ENCODE peak calls at places on chromosomes 16 and 17, in four cellular contexts. O is keratinocyte, U is bronchial epithelial cell, T is Peyer's patch. K is an unnamed sample. For H3K36me3, the result is how much of the 10 kb centered on the place peaks cover.

GRCh38 chr16:66014221-66014620 is 352.3 kb upstream of the CDH5 start:
- DNase-seq in U (peak), T (no peak), O (no peak), K (no peak)

GRCh38 chr17:30310562-30310961 is 18.8 kb upstream of the BLMH start:
- DNase-seq in U (no peak), T (no peak), O (no peak), K (no peak)

GRCh38 chr17:50205111-50205821 is 3.8 kb upstream of the COL1A1 start:
- DNase-seq in O (no peak), U (no peak), T (no peak), K (no peak)

GRCh38 chr16:29198231-29198630 is 208.3 kb downstream of the NPIPB11 start:
- DNase-seq in U (no peak), T (peak), O (no peak), K (no peak)

GRCh38 chr17:59254742-59255141 is 34.4 kb downstream of the GDPD1 start:
- DNase-seq in O (no peak), U (peak), T (no peak), K (no peak)

GRCh38 chr17:45108595-45109521 is 23.5 kb downstream of the PLCD3 start:
- DNase-seq in T (no peak), U (no peak), O (no peak), K (no peak)

GRCh38 chr16:65224471-65224870 is 102.6 kb upstream of the CDH11 start:
- DNase-seq in O (no peak), U (no peak), T (no peak), K (no peak)

GRCh38 chr17:35542990-35543389 is 5.5 kb upstream of the SLFN12L start:
- DNase-seq in O (no peak), U (no peak), T (no peak), K (no peak)

GRCh38 chr16:58045096-58045495 is 19.5 kb downstream of the MMP15 start:
- DNase-seq in T (no peak), U (no peak), O (no peak), K (no peak)

GRCh38 chr17:64028874-64029464 is 8.5 kb upstream of the ICAM2 start:
- DNase-seq in T (peak), O (no peak), U (peak), K (peak)

GRCh38 chr16:84326545-84326944 is 31.9 kb downstream of the WFDC1 start:
- DNase-seq in U (no peak), O (no peak), T (no peak), K (no peak)

GRCh38 chr16:68744744-68745280 is 7.7 kb downstream of the CDH1 start:
- DNase-seq in T (no peak), O (no peak), U (peak), K (no peak)

GRCh38 chr17:28643979-28644781 is 778 bp downstream of the BLTP2 start:
- DNase-seq in U (peak), O (no peak), T (peak), K (peak)

GRCh38 chr17:46020023-46020735 is 21.1 kb downstream of the STH start:
- DNase-seq in O (no peak), U (no peak), T (peak), K (no peak)

GRCh38 chr17:31448467-31449077 is 57.1 kb downstream of the RAB11FIP4 start:
- DNase-seq in T (no peak), U (no peak), O (no peak), K (no peak)

GRCh38 chr17:19727466-19728113 is 11.2 kb upstream of the SLC47A2 start:
- DNase-seq in O (no peak), T (no peak), U (peak), K (peak)

GRCh38 chr17:79970576-79971068 is 65.0 kb downstream of the TBC1D16 start:
- DNase-seq in O (no peak), T (peak), U (no peak), K (peak)

GRCh38 chr16:28063611-28064061 is at the start of gene GSG1L:
- DNase-seq in U (no peak), O (no peak), T (no peak), K (no peak)

GRCh38 chr16:59878479-59878878 is 1144.4 kb upstream of the GOT2 start:
- DNase-seq in O (no peak), U (peak), T (no peak), K (no peak)

GRCh38 chr16:12559714-12560113 is 244.0 kb downstream of the CPPED1 start:
- DNase-seq in U (no peak), T (no peak), O (no peak), K (no peak)

GRCh38 chr16:46811682-46812081 is 19.3 kb downstream of the C16orf87 start:
- DNase-seq in T (no peak), U (no peak), O (no peak), K (no peak)

GRCh38 chr16:46961373-46962353 is 11.8 kb downstream of the DNAJA2 start:
- DNase-seq in O (no peak), U (no peak), T (no peak), K (no peak)

GRCh38 chr16:66476328-66477027 is 49.4 kb downstream of the BEAN1 start:
- DNase-seq in O (no peak), U (no peak), T (peak), K (no peak)

GRCh38 chr16:26111900-26112299 is 420.1 kb downstream of the HS3ST4 start:
- DNase-seq in T (no peak), O (no peak), U (no peak), K (peak)

DNA sequence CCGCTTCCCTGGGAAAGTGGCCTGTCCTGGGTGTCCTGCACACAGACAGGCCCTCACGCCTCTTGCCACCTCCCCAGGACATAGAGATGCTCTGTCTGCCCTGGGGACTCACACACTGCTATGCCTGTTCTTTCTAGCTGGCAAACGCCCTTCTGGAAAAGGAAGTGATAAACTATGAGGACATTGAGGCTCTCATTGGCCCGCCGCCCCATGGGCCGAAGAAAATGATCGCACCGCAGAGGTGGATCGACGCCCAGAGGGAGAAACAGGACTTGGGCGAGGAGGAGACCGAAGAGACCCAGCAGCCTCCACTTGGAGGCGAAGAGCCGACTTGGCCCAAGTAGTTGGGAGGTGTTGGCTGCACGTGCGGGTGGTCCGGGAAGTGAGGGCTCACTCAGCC is 3.7 kb upstream of the RPL13 start:
- DNase-seq in O (no peak), T (no peak), U (no peak), K (no peak)
- H3K36me3 ChIP-seq in O (under half), T (half or more), U (under half), K (under half)

GRCh38 chr17:61323015-61323379 is 76.6 kb upstream of the TBX2 start:
- DNase-seq in T (no peak), O (no peak), U (no peak), K (peak)

GRCh38 chr17:61323696-61324539 is 75.7 kb upstream of the TBX2 start:
- DNase-seq in U (no peak), T (no peak), O (no peak), K (peak)

GRCh38 chr17:61321344-61321743 is 78.3 kb upstream of the TBX2 start:
- DNase-seq in O (no peak), T (no peak), U (no peak), K (no peak)

GRCh38 chr17:61324540-61324868 is 75.1 kb upstream of the TBX2 start:
- DNase-seq in T (no peak), O (no peak), U (no peak), K (no peak)

GRCh38 chr17:61322316-61323014 is 77.2 kb upstream of the TBX2 start:
- DNase-seq in U (no peak), O (no peak), T (no peak), K (no peak)
- H3K4me3 ChIP-seq in U (no peak), O (no peak), T (no peak), K (no peak)

GRCh38 chr17:27384261-27384701 is 72.0 kb upstream of the KSR1 start:
- DNase-seq in U (peak), O (peak), T (no peak), K (peak)
- TF ChIP-seq CTCF in U (no peak), O (no peak), T (no peak), K (no peak)

GRCh38 chr17:82596837-82597672 is 51.2 kb downstream of the WDR45B start:
- DNase-seq in U (no peak), T (no peak), O (no peak), K (no peak)
- H3K36me3 ChIP-seq in U (under half), T (half or more), O (half or more), K (under half)

DNA sequence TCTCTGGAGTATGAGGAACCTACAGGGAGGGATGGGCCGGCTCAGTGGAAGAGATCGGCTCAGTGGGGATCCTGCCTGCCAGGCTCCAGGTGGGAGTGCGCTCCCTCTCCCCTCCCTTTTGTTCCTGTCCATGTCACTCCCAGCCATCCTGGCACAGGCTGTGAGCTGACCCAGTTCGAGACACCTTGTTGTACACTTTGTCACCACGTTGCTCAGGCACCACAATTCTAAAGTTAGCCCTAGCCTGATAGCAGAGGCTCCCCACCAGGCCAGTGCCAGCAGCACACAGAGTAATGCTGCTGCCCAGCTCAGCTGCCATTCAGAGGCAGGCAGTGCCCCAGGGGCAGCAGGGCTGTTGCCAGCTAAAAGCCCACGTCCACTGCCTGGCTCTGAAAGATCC is 24.4 kb downstream of the PEMT start:
- DNase-seq in U (no peak), O (no peak), T (no peak), K (no peak)
- H3K4me3 ChIP-seq in U (no peak), O (no peak), T (no peak), K (no peak)

GRCh38 chr17:8740486-8740885 is 4.2 kb downstream of the CCDC42 start:
- DNase-seq in O (no peak), U (no peak), T (peak), K (no peak)
- TF ChIP-seq CTCF in O (no peak), U (no peak), T (no peak), K (no peak)

DNA sequence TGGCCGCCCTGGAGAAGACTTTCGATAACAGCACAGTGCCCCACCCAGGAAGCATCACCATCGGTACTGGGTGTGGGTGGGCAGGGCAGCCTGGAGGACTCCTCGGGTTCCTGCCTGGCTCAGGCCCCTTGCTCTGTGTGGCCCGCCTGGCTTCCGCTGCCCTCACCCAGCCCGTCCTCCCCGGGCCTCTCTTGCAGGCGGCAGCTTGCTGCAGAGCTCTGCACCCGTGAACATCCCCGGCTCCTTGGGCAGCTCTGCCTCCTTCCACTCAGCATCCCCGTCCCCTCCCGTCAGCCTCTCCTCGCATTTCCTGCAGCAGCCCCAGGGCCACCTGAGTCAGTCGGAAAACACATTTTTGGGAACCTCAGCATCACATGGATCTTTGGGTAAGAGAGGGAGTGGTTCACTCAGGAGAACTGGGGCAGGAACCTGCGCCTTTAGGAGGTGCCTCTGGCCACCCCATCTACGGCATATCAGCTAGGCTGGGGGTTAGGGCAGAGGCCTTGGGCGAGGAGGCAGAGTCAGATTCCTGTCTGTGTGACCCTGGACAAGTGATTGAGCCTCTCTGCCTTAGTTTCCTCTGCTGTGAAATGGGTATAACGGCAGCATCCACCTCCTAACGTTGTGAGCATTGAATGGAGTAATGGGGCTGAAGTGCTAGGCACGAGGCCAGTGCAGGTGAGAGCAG is 24.3 kb downstream of the UNC13D start:
- DNase-seq in U (no peak), O (no peak), T (no peak), K (no peak)
- H3K36me3 ChIP-seq in U (under half), O (under half), T (half or more), K (under half)

DNA sequence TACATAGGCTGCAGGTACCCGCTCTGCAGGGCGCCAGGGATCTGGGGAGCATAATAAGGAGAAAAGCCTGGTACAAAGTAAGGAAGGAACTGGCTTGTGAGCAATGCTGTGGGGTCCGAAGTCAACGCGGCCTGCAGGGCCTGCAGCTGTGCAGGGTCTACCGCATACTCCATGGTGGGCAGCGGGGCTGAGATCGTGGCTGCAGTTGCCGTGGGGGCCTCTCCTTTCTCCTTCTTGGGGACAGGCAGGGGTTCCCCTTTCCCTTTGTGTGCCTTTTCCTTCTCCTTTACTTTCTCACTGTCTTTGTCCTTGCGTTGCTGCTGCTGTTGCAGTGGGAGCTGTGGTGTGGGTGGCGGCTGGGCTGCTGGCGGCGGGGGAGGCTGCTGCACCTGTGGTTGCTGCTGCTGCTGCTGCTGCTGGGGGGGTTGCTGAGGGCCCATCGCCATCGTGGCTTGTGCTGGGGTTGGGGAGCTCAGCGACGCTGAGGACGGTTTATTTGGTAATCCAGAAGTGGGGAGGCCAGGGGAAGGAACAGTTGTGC is 259.6 kb downstream of the ZFHX3 start:
- DNase-seq in O (no peak), U (no peak), T (no peak), K (no peak)
- H3K4me3 ChIP-seq in O (no peak), U (no peak), T (peak), K (no peak)

GRCh38 chr16:78458588-78458987 is 359.1 kb downstream of the WWOX start:
- DNase-seq in O (no peak), U (no peak), T (no peak), K (no peak)
- TF ChIP-seq CTCF in O (no peak), U (no peak), T (no peak), K (no peak)